ENCODE peak calls at places on chromosome 6, in eight cellular contexts. B is CD4-positive, alpha-beta memory T cell; P is body of pancreas; D is neuronal stem cell; U is neural progenitor cell; V is CD8-positive, alpha-beta memory T cell; W is mammary epithelial cell; X is ascending aorta. N is an unnamed sample.

GRCh38 chr6:28940859-28941680 is 17.3 kb upstream of the TRIM27 start:
- DNase-seq in B (peak; percentile 88), P (peak; percentile 75), D (peak; percentile 83), U (peak; percentile 89), V (peak; percentile 82), W (peak; percentile 86), X (peak; percentile 89), N (peak; percentile 55)

GRCh38 chr6:33217681-33218080 is 9.4 kb downstream of the RING1 start:
- DNase-seq in B (no peak), P (no peak), D (no peak), U (no peak), V (no peak), W (peak; percentile 30), X (no peak), N (no peak)

GRCh38 chr6:93248591-93248990 is 170.8 kb downstream of the EPHA7 start:
- DNase-seq in B (no peak), P (no peak), D (no peak), U (no peak), V (no peak), W (no peak), X (no peak), N (no peak)

GRCh38 chr6:108438918-108439317 is 121.8 kb upstream of the FOXO3 start:
- DNase-seq in B (no peak), P (no peak), D (no peak), U (no peak), V (no peak), W (no peak), X (no peak), N (no peak)

GRCh38 chr6:110589865-110590513 is 113.6 kb upstream of the SLC22A16 start:
- DNase-seq in B (no peak), P (no peak), D (no peak), U (no peak), V (no peak), W (no peak), X (no peak), N (no peak)

GRCh38 chr6:25987845-25988244 is 25.2 kb downstream of the TRIM38 start:
- DNase-seq in B (no peak), P (no peak), D (no peak), U (peak; percentile 45), V (no peak), W (no peak), X (no peak), N (no peak)

GRCh38 chr6:26045046-26045938 is 41.9 kb upstream of the HFE start:
- DNase-seq in B (peak; percentile 91), P (peak; percentile 81), D (peak; percentile 80), U (no peak), V (peak; percentile 85), W (peak; percentile 93), X (peak; percentile 91), N (no peak)

GRCh38 chr6:40733290-40733689 is 146.1 kb upstream of the LRFN2 start:
- DNase-seq in B (no peak), P (no peak), D (no peak), U (no peak), V (no peak), W (no peak), X (no peak), N (no peak)

GRCh38 chr6:26026833-26027490 is 60.3 kb upstream of the HFE start:
- DNase-seq in B (peak; percentile 95), P (peak; percentile 93), D (peak; percentile 85), U (peak; percentile 92), V (peak; percentile 94), W (peak; percentile 97), X (peak; percentile 94), N (peak; percentile 98)

GRCh38 chr6:84763397-84764331 is 734 bp downstream of the TBX18 start:
- DNase-seq in B (no peak), P (peak; percentile 18), D (no peak), U (peak; percentile 70), V (no peak), W (peak; percentile 86), X (peak; percentile 92), N (no peak)

GRCh38 chr6:55545791-55546190 is 33.2 kb downstream of the HMGCLL1 start:
- DNase-seq in B (no peak), P (no peak), D (no peak), U (no peak), V (no peak), W (no peak), X (no peak), N (no peak)

GRCh38 chr6:41601248-41601549 is 37.1 kb upstream of the MDFI start:
- DNase-seq in B (no peak), P (no peak), D (no peak), U (no peak), V (no peak), W (no peak), X (no peak), N (no peak)

GRCh38 chr6:35302604-35303218 is 5.1 kb downstream of the DEF6 start:
- DNase-seq in B (peak; percentile 88), P (no peak), D (no peak), U (no peak), V (peak; percentile 84), W (peak; percentile 93), X (no peak), N (no peak)

GRCh38 chr6:9095671-9096260 is 660.4 kb upstream of the SLC35B3 start:
- DNase-seq in B (no peak), P (no peak), D (peak; percentile 65), U (peak; percentile 71), V (no peak), W (no peak), X (no peak), N (no peak)

DNA sequence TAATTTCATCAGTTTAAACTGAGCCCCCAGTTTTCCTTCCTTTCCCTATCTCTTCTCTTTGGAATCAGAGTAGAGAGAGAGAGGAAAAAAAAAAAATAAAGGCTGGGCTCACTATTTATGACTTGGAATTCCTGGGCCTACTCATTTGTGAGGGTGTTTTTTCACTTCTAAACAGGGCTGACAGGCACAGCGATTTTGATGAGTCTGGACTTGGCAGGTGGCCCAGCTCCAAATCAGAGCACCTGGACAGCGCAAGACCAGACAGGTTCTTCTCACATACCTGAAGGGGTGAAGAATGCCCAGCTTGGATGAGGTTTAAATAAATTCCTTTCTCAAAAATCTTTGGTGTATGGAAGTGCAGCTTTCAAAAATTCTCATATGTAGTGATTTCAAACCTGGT is 122.2 kb downstream of the KIF13A start:
- DNase-seq in B (no peak), P (peak; percentile 39), D (no peak), U (no peak), V (no peak), W (peak; percentile 98), X (no peak), N (no peak)
- H3K4me3 ChIP-seq in B (no peak overlapping the region), P (no peak overlapping the region), D (no peak overlapping the region), U (no peak overlapping the region), V (no peak overlapping the region), W (peak overlapping the region; percentile 14), X (no peak overlapping the region), N (no peak overlapping the region)

GRCh38 chr6:97025088-97025487 is 100.6 kb downstream of the KLHL32 start:
- DNase-seq in B (no peak), P (no peak), D (no peak), U (no peak), V (no peak), W (no peak), X (no peak), N (no peak)

GRCh38 chr6:97023982-97024381 is 99.5 kb downstream of the KLHL32 start:
- DNase-seq in B (no peak), P (no peak), D (no peak), U (no peak), V (no peak), W (no peak), X (no peak), N (no peak)

GRCh38 chr6:97019315-97019714 is 94.8 kb downstream of the KLHL32 start:
- DNase-seq in B (no peak), P (no peak), D (no peak), U (no peak), V (no peak), W (no peak), X (no peak), N (no peak)

GRCh38 chr6:97026298-97026697 is 101.8 kb downstream of the KLHL32 start:
- DNase-seq in B (no peak), P (no peak), D (no peak), U (no peak), V (no peak), W (no peak), X (no peak), N (no peak)

GRCh38 chr6:97021194-97021593 is 96.7 kb downstream of the KLHL32 start:
- DNase-seq in B (no peak), P (no peak), D (no peak), U (no peak), V (no peak), W (peak; percentile 1), X (no peak), N (no peak)
- H3K27ac ChIP-seq in B (no peak overlapping the region), P (no peak overlapping the region), D (no peak overlapping the region), U (no peak overlapping the region), V (no peak overlapping the region), W (no peak overlapping the region), X (no peak overlapping the region), N (no peak overlapping the region)

GRCh38 chr6:151381722-151382121 is 9.6 kb downstream of the ZBTB2 start:
- DNase-seq in B (no peak), P (no peak), D (no peak), U (no peak), V (no peak), W (no peak), X (no peak), N (no peak)

GRCh38 chr6:151380848-151381205 is 10.5 kb downstream of the ZBTB2 start:
- DNase-seq in B (no peak), P (no peak), D (no peak), U (no peak), V (no peak), W (no peak), X (no peak), N (no peak)

GRCh38 chr6:151377095-151377494 is 14.3 kb downstream of the ZBTB2 start:
- DNase-seq in B (no peak), P (no peak), D (no peak), U (no peak), V (no peak), W (no peak), X (no peak), N (no peak)

GRCh38 chr6:151376440-151376839 is 14.9 kb downstream of the ZBTB2 start:
- DNase-seq in B (no peak), P (no peak), D (no peak), U (no peak), V (no peak), W (no peak), X (peak; percentile 22), N (no peak)

GRCh38 chr6:151379933-151380847 is 11.2 kb downstream of the ZBTB2 start:
- DNase-seq in B (peak; percentile 61), P (no peak), D (no peak), U (no peak), V (peak; percentile 47), W (no peak), X (peak; percentile 39), N (no peak)
- H3K4me1 ChIP-seq in B (peaks cover 75% of the 10 kb centered on the region), P (peaks cover 5% of the 10 kb centered on the region), D (peaks cover 4% of the 10 kb centered on the region), U (no peaks in the 10 kb centered on the region), V (peaks cover 74% of the 10 kb centered on the region), W (peaks cover 2% of the 10 kb centered on the region), X (peaks cover 3% of the 10 kb centered on the region), N (peaks cover 3% of the 10 kb centered on the region)

GRCh38 chr6:10481101-10481500 is 40.0 kb upstream of the GCNT2 start:
- DNase-seq in B (no peak), P (no peak), D (no peak), U (no peak), V (no peak), W (no peak), X (no peak), N (no peak)
- H3K4me3 ChIP-seq in B (no peak overlapping the region), P (no peak overlapping the region), D (no peak overlapping the region), U (no peak overlapping the region), V (no peak overlapping the region), W (no peak overlapping the region), X (no peak overlapping the region), N (no peak overlapping the region)

N was measured in iPS DF 6.9.